ENCODE peak calls at places on chromosome 13, in five cellular contexts. B is AG09319; R is KBM-7; O is pons; G is activated CD8-positive, alpha-beta memory T cell treated with anti-CD3 and anti-CD28 coated beads for 4 hours. M is an unnamed sample.

GRCh38 chr13:50909605-50910482 is at the start of gene RNASEH2B:
- DNase-seq in B (no peak), G (peak), O (peak), R (peak), M (peak)

GRCh38 chr13:26707122-26708006 is 53.2 kb downstream of the GPR12 start:
- DNase-seq in G (peak), B (no peak), O (peak), R (peak), M (peak)

GRCh38 chr13:110114351-110114750 is 192.6 kb downstream of the COL4A1 start:
- DNase-seq in G (no peak), R (no peak), O (no peak), B (no peak), M (no peak)

GRCh38 chr13:101025925-101026324 is 351.3 kb upstream of the TMTC4 start:
- DNase-seq in R (no peak), G (no peak), B (no peak), O (no peak), M (no peak)

GRCh38 chr13:21399741-21400140 is 59.4 kb downstream of the ZDHHC20 start:
- DNase-seq in R (peak), B (no peak), G (no peak), O (no peak), M (no peak)

GRCh38 chr13:47459512-47459911 is 541.6 kb downstream of the SUCLA2 start:
- DNase-seq in B (no peak), G (no peak), R (peak), O (peak), M (no peak)

GRCh38 chr13:96958286-96958891 is 35.9 kb downstream of the OXGR1 start:
- DNase-seq in B (no peak), R (peak), G (no peak), O (peak), M (no peak)

GRCh38 chr13:51645154-51645650 is 60.9 kb downstream of the WDFY2 start:
- DNase-seq in G (no peak), O (no peak), R (peak), B (peak), M (no peak)